ENCODE peak calls at places on chromosomes 13 and 19, in seven cellular contexts. F, O, Z, D, C, A and H are unnamed samples.

GRCh38 chr19:29567366-29567915 is 38.6 kb upstream of the POP4 start:
- DNase-seq in D (no peak), O (no peak), Z (no peak), C (no peak), A (no peak), F (peak), H (no peak)

GRCh38 chr19:18170714-18171255 is 2.8 kb upstream of the IFI30 start:
- DNase-seq in O (no peak), Z (no peak), F (peak), D (no peak), A (peak), C (no peak), H (no peak)

GRCh38 chr19:35044317-35045117 is 3.0 kb downstream of the HPN start:
- DNase-seq in A (peak), O (peak), C (peak), Z (peak), F (no peak), D (peak), H (peak)

GRCh38 chr13:29562762-29563161 is 32.7 kb downstream of the SLC7A1 start:
- DNase-seq in F (no peak), A (no peak), C (no peak), D (no peak), O (no peak), Z (no peak), H (no peak)

GRCh38 chr19:29878973-29879654 is 62.9 kb upstream of the URI1 start:
- DNase-seq in Z (no peak), D (no peak), O (peak), C (no peak), F (peak), A (peak), H (peak)

GRCh38 chr13:23488442-23488841 is 54.9 kb upstream of the SACS start:
- DNase-seq in F (no peak), O (no peak), Z (no peak), C (peak), D (no peak), A (peak), H (peak)

GRCh38 chr13:25821761-25822160 is 230.1 kb downstream of the SHISA2 start:
- DNase-seq in D (no peak), Z (no peak), O (no peak), C (no peak), A (no peak), F (no peak), H (no peak)

GRCh38 chr13:59538512-59538911 is 625.2 kb downstream of the DIAPH3 start:
- DNase-seq in F (no peak), D (no peak), C (no peak), O (no peak), Z (no peak), A (no peak), H (no peak)

GRCh38 chr19:18044825-18045304 is 36.9 kb downstream of the ARRDC2 start:
- DNase-seq in F (peak), O (no peak), Z (peak), D (peak), C (no peak), A (peak), H (peak)

GRCh38 chr13:20024706-20025105 is 66.2 kb downstream of the ZMYM2 start:
- DNase-seq in C (no peak), Z (no peak), D (no peak), A (no peak), O (no peak), F (no peak), H (no peak)

GRCh38 chr13:112531263-112531794 is 56.6 kb downstream of the TUBGCP3 start:
- DNase-seq in A (peak), O (peak), C (no peak), F (no peak), D (no peak), Z (no peak), H (no peak)

GRCh38 chr19:29214411-29214810 is 1.5 kb upstream of the UQCRFS1 start:
- DNase-seq in O (no peak), D (no peak), F (no peak), Z (no peak), A (no peak), C (no peak), H (no peak)

GRCh38 chr13:29081036-29081435 is 260.9 kb downstream of the MTUS2 start:
- DNase-seq in D (no peak), F (no peak), O (no peak), A (no peak), C (no peak), Z (no peak), H (peak)

GRCh38 chr13:94303644-94304174 is 175.8 kb downstream of the DCT start:
- DNase-seq in D (no peak), A (no peak), O (no peak), C (no peak), Z (no peak), F (no peak), H (no peak)

GRCh38 chr13:72104656-72105180 is 237.7 kb upstream of the DACH1 start:
- DNase-seq in C (no peak), A (peak), O (no peak), F (no peak), D (no peak), Z (no peak), H (peak)

GRCh38 chr13:103203750-103204330 is 137.6 kb upstream of the SLC10A2 start:
- DNase-seq in A (no peak), C (no peak), O (no peak), Z (no peak), F (no peak), D (no peak), H (no peak)

GRCh38 chr19:46413262-46414031 is at the start of gene CCDC8:
- DNase-seq in D (no peak), A (peak), C (no peak), F (peak), Z (no peak), O (no peak), H (peak)

GRCh38 chr13:111664060-111664459 is 343.6 kb downstream of the TEX29 start:
- DNase-seq in O (no peak), C (no peak), A (no peak), F (no peak), Z (no peak), D (no peak), H (no peak)

GRCh38 chr13:21181671-21182070 is 5.2 kb downstream of the MRPL57 start:
- DNase-seq in C (no peak), O (no peak), A (no peak), D (no peak), Z (no peak), F (no peak), H (no peak)

GRCh38 chr19:51295382-51296126 is 15.9 kb upstream of the IGLON5 start:
- DNase-seq in Z (no peak), F (no peak), A (no peak), C (no peak), D (no peak), O (no peak), H (no peak)

GRCh38 chr13:97460853-97461252 is 26.9 kb downstream of the RAP2A start:
- DNase-seq in O (no peak), D (no peak), F (no peak), Z (no peak), A (no peak), C (no peak), H (no peak)

GRCh38 chr19:39405930-39406655 is 554 bp upstream of the ZFP36 start:
- DNase-seq in Z (peak), O (no peak), A (no peak), C (no peak), F (no peak), D (peak), H (no peak)

GRCh38 chr19:41339936-41340335 is 13.8 kb downstream of the TGFB1 start:
- DNase-seq in F (no peak), Z (no peak), C (no peak), D (no peak), O (no peak), A (peak), H (peak)

GRCh38 chr13:90414691-90415596 is 932.5 kb upstream of the MIR17HG start:
- DNase-seq in F (no peak), C (peak), D (no peak), A (peak), O (no peak), Z (no peak), H (peak)

GRCh38 chr13:105442941-105443340 is 1092.5 kb downstream of the EFNB2 start:
- DNase-seq in F (no peak), A (peak), O (no peak), Z (no peak), C (peak), D (no peak), H (peak)

GRCh38 chr13:22061371-22061805 is 390.5 kb downstream of the FGF9 start:
- DNase-seq in D (no peak), A (no peak), C (no peak), O (no peak), Z (peak), F (no peak), H (no peak)

GRCh38 chr19:18488838-18489626 is 32.8 kb downstream of the ELL start:
- DNase-seq in Z (no peak), O (peak), A (no peak), C (peak), D (peak), F (no peak), H (no peak)

GRCh38 chr19:35540356-35540927 is 5.0 kb upstream of the TMEM147 start:
- DNase-seq in C (no peak), O (no peak), D (no peak), A (no peak), F (no peak), Z (no peak), H (no peak)

GRCh38 chr19:42412223-42412622 is 15.0 kb downstream of the LIPE start:
- DNase-seq in D (peak), A (no peak), Z (no peak), O (peak), C (no peak), F (no peak), H (no peak)

GRCh38 chr19:1744133-1744665 is 9.1 kb upstream of the ONECUT3 start:
- DNase-seq in A (no peak), C (no peak), O (no peak), D (no peak), Z (no peak), F (no peak), H (no peak)

GRCh38 chr19:1747285-1748114 is 5.8 kb upstream of the ONECUT3 start:
- DNase-seq in O (no peak), F (no peak), C (peak), A (peak), Z (peak), D (no peak), H (peak)

GRCh38 chr19:1744822-1745563 is 8.3 kb upstream of the ONECUT3 start:
- DNase-seq in A (no peak), D (no peak), F (no peak), C (no peak), Z (no peak), O (no peak), H (no peak)

GRCh38 chr19:1746401-1747284 is 6.7 kb upstream of the ONECUT3 start:
- DNase-seq in A (peak), F (no peak), D (no peak), O (no peak), Z (no peak), C (no peak), H (peak)

DNA sequence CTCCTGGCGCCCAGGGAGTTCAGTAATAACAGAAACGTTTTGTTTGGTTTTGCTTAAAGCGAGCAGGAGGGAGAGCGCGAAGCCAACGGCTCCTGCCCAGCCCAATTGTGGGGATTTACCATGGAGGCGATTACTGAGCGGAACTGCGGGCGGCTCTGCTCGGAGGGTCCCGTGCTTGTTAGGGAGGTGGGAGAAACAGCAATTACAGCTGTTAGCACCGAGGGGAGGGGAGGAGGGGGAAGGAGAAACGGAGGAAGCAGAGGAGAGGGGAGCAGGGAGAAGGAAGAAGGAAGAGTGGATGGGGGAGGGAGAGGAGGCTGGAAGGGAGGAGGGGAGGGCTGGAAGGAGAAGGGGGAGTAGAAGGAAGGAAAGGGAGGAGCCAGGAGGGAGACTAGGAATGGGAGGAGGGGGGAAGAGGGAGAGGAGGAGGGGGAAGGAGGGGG is 7.7 kb upstream of the ONECUT3 start:
- DNase-seq in C (no peak), O (no peak), D (no peak), F (no peak), A (peak), Z (no peak), H (peak)
- H3K4me3 ChIP-seq in C (no peak), O (no peak), D (no peak), F (no peak), A (no peak), Z (no peak), H (no peak)

GRCh38 chr13:24670174-24670573 is 10.0 kb upstream of the ATP12A start:
- DNase-seq in D (no peak), C (no peak), O (no peak), Z (no peak), A (no peak), F (no peak), H (no peak)

GRCh38 chr13:24668955-24669354 is 11.3 kb upstream of the ATP12A start:
- DNase-seq in Z (no peak), O (no peak), D (no peak), F (no peak), A (no peak), C (no peak), H (no peak)

GRCh38 chr13:24671367-24672117 is 8.7 kb upstream of the ATP12A start:
- DNase-seq in Z (no peak), D (peak), O (peak), A (peak), C (peak), F (no peak), H (peak)

GRCh38 chr13:24672141-24673132 is 7.8 kb upstream of the ATP12A start:
- DNase-seq in D (peak), O (no peak), Z (no peak), F (no peak), C (no peak), A (no peak), H (no peak)

GRCh38 chr13:24670927-24671326 is 9.3 kb upstream of the ATP12A start:
- DNase-seq in D (peak), O (no peak), C (no peak), A (peak), Z (no peak), F (no peak), H (peak)
- TF ChIP-seq CTCF in D (peak), O (peak), C (no peak), A (no peak), Z (peak), F (no peak), H (no peak)

GRCh38 chr19:33278403-33279269 is 23.7 kb downstream of the CEBPA start:
- DNase-seq in F (no peak), D (no peak), A (no peak), O (peak), C (no peak), Z (no peak), H (no peak)

GRCh38 chr19:33282036-33282686 is 20.2 kb downstream of the CEBPA start:
- DNase-seq in Z (no peak), D (no peak), A (no peak), O (no peak), F (no peak), C (no peak), H (no peak)

GRCh38 chr19:33279430-33280350 is 22.6 kb downstream of the CEBPA start:
- DNase-seq in O (no peak), D (no peak), A (no peak), F (no peak), C (no peak), Z (no peak), H (no peak)

GRCh38 chr19:33281296-33281926 is 20.9 kb downstream of the CEBPA start:
- DNase-seq in F (no peak), D (no peak), A (no peak), O (no peak), C (no peak), Z (no peak), H (no peak)

DNA sequence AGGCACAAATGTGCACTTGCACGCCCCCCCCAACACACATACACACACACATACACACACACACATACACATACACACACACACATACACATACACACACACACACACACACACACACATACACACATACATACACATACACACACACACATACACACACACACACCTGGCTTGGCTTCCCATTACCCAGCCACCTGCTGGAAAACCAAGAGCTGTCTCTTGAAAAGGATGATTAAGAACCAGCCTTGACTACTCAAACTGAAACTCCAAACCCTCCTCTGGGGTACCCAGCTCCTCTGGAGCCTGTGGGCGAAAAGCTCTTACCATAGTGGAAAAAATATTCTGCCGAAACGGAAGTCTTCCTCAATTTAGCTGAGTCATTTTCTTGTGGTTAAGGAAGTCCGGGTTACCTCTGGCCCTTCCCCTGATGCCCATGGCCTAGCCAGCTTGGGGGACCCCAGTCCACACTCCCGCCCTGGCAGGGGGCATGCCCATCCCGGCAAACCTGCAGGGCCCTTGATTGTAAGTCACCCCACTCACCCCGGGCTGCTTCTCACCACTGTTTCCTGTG is 21.9 kb downstream of the CEBPA start:
- DNase-seq in O (no peak), Z (no peak), C (no peak), D (no peak), F (no peak), A (no peak), H (no peak)
- H3K4me3 ChIP-seq in O (no peak), Z (no peak), C (no peak), D (no peak), F (no peak), A (no peak), H (no peak)

GRCh38 chr19:52343548-52343947 is 7.5 kb downstream of the ZNF610 start:
- DNase-seq in A (peak), Z (peak), C (peak), F (peak), O (peak), D (peak), H (peak)
- TF ChIP-seq CTCF in A (peak), Z (peak), C (peak), F (peak), O (peak), D (peak), H (peak)

DNA sequence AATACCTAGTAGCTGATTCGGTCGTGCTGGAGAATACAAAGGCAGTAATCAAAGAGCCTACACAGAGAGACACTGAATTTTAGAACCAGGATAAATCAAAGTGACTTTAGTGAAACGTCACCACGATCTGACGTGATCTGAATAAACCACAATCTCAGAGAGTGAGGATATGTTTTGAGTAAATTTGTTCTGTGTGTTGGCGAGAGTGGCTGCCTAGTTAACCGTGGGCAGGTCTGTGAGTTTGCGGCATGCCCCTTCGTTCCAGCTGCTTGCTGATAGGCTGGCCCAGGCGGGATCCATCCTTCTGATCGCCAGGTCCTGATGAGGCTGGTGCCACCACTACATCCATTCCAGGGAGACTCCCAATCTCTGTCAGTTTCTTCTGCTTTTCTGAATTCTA is 40.4 kb downstream of the LRCH1 start:
- DNase-seq in C (no peak), D (no peak), O (no peak), F (no peak), A (no peak), Z (no peak), H (no peak)
- H3K4me3 ChIP-seq in C (no peak), D (no peak), O (no peak), F (no peak), A (no peak), Z (no peak), H (no peak)